ENCODE peak calls at places on chromosomes 11 and 22, in seven cellular contexts. X is breast epithelium, A is HL-60, T is SK-N-SH, W is sigmoid colon, B is suprapubic skin, E is GM23338. D is an unnamed sample.

GRCh38 chr22:28222976-28223375 is 303.9 kb upstream of the PITPNB start:
- DNase-seq in W (no peak), T (peak), A (no peak), B (no peak), X (no peak), E (no peak), D (no peak)

GRCh38 chr11:88533001-88533400 is 195.5 kb upstream of the CTSC start:
- DNase-seq in X (no peak), B (no peak), A (no peak), T (no peak), E (no peak), W (no peak), D (no peak)

GRCh38 chr11:102831128-102831708 is 12.2 kb downstream of the MMP3 start:
- DNase-seq in E (peak), B (no peak), A (no peak), W (peak), T (peak), X (peak), D (no peak)

GRCh38 chr11:95444309-95445202 is 213.6 kb upstream of the SESN3 start:
- DNase-seq in W (no peak), T (no peak), A (no peak), E (no peak), X (no peak), B (no peak), D (no peak)

GRCh38 chr22:20062766-20063083 is 17.3 kb upstream of the DGCR8 start:
- DNase-seq in T (no peak), E (no peak), X (no peak), B (no peak), A (no peak), W (no peak), D (no peak)

GRCh38 chr11:93054279-93054678 is 84.8 kb downstream of the MTNR1B start:
- DNase-seq in T (no peak), B (no peak), W (no peak), E (no peak), X (no peak), A (no peak), D (no peak)

GRCh38 chr11:76237914-76238313 is 31.6 kb upstream of the WNT11 start:
- DNase-seq in E (peak), T (peak), A (peak), W (no peak), X (no peak), B (no peak), D (no peak)

GRCh38 chr11:95684701-95685100 is 104.9 kb downstream of the FAM76B start:
- DNase-seq in B (no peak), E (no peak), X (no peak), T (no peak), W (no peak), A (no peak), D (no peak)

GRCh38 chr11:127338380-127339259 is 338.1 kb upstream of the KIRREL3 start:
- DNase-seq in W (no peak), B (no peak), A (no peak), T (no peak), X (no peak), E (peak), D (no peak)

GRCh38 chr22:23397008-23397617 is 183.0 kb downstream of the IGLL1 start:
- DNase-seq in T (no peak), W (peak), E (no peak), X (no peak), B (no peak), A (no peak), D (no peak)

GRCh38 chr22:42799462-42800405 is 57.3 kb downstream of the ARFGAP3 start:
- DNase-seq in T (no peak), B (no peak), W (no peak), A (no peak), X (no peak), E (peak), D (no peak)

GRCh38 chr11:124938970-124939369 is 3.1 kb upstream of the HEPACAM start:
- DNase-seq in B (no peak), X (no peak), W (no peak), E (no peak), T (no peak), A (no peak), D (no peak)

GRCh38 chr11:104462346-104462745 is 298.4 kb upstream of the PDGFD start:
- DNase-seq in W (no peak), B (no peak), E (no peak), X (no peak), A (no peak), T (no peak), D (no peak)

GRCh38 chr22:26968873-26969272 is 311.5 kb downstream of the MIAT start:
- DNase-seq in E (no peak), W (no peak), B (no peak), A (no peak), T (no peak), X (no peak), D (no peak)

GRCh38 chr11:12216542-12217422 is 106.4 kb downstream of the MICAL2 start:
- DNase-seq in W (no peak), X (no peak), T (peak), E (no peak), B (no peak), A (no peak), D (no peak)

GRCh38 chr22:27988704-27989103 is 69.6 kb upstream of the PITPNB start:
- DNase-seq in X (no peak), B (no peak), W (no peak), E (no peak), T (no peak), A (no peak), D (no peak)

GRCh38 chr22:39936523-39937145 is 23.6 kb upstream of the TMA7B start:
- DNase-seq in E (no peak), A (no peak), B (no peak), X (no peak), T (no peak), W (no peak), D (no peak)

GRCh38 chr11:14914536-14914935 is 22.5 kb upstream of the CYP2R1 start:
- DNase-seq in T (no peak), X (no peak), W (no peak), B (no peak), A (no peak), E (no peak), D (no peak)

GRCh38 chr11:15668718-15669117 is 554.0 kb downstream of the INSC start:
- DNase-seq in E (no peak), W (no peak), B (no peak), T (no peak), A (no peak), X (no peak), D (no peak)

GRCh38 chr22:30923168-30923900 is 45.2 kb downstream of the MORC2 start:
- DNase-seq in B (no peak), A (no peak), W (peak), X (no peak), T (no peak), E (no peak), D (no peak)

GRCh38 chr11:70836071-70836470 is 416.3 kb downstream of the SHANK2 start:
- DNase-seq in W (no peak), B (no peak), A (no peak), X (no peak), E (no peak), T (no peak), D (no peak)

GRCh38 chr22:31173386-31174145 is 13.6 kb downstream of the RNF185 start:
- DNase-seq in X (no peak), W (no peak), B (no peak), E (no peak), T (no peak), A (no peak), D (no peak)

DNA sequence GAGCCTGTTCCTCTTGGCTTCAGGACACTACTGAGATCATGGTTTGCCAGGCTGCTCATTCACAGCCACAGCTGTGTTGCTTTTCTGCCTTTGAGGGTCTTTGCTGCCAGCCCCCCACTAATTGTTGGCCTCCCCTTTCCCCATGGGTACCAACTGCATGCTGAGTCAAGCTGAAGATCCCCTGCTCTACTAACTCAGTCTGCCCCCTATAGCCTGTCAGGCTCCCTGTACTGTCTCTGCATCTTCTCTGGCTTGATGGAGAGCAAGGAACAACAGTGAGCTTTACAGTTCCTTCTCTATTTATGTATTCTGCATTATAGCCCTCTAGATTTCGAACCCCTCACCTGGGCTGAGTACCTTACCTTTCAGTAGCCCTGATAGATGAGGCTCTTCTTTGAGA is 257.6 kb upstream of the CADM1 start:
- DNase-seq in T (no peak), A (no peak), B (no peak), W (no peak), E (no peak), X (no peak), D (no peak)
- H3K27ac ChIP-seq in T (no peak), A (no peak), B (peak), W (no peak), E (no peak), X (no peak), D (no peak)

DNA sequence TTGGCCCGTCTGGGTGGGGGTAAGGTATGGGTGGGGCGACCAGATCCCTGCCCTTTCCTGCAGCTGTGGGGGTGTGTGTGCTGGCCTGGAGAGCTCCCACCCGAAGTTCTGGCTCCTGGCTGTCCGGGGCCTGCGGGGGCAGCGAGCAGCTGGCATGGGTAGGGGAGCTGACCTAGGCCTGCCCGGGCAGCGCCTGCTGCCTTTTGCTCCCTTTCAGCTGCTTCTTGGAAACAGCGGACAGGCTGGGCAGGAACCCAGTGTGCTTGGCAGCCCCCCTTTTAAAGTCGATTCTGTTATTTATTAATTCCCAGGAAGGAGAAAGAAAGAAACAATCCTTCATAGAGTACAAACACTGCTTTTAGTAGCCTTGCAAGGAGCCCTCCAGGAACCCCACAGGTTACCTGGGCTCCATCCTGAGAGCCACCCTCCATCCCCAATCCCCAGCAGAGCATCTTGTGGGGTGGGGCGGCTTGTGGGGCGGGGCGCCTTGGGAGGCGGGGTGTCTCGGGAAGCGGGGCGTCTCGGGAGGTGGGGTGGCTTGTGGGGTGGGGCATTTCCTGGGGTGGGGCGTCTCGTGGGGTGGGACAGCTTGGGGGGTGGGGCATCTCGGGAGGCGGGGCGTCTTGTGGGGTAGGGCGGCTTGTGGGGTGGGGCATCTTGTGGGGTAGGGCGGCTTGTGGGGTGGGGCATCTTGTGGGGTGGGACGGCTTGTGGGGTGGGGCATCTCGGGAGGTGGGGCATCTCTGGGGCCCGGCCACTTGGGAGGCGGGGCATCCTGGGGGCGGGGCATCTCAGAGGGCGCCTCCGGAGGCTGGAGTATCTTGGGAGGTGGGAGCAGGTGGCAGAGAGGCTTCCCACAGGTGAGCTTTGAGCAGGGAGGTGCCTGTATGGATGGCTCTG is 7.0 kb downstream of the CD81 start:
- DNase-seq in B (no peak), X (no peak), E (peak), W (no peak), T (no peak), A (no peak), D (no peak)
- H3K4me3 ChIP-seq in B (peak), X (peak), E (peak), W (peak), T (no peak), A (no peak), D (no peak)

DNA sequence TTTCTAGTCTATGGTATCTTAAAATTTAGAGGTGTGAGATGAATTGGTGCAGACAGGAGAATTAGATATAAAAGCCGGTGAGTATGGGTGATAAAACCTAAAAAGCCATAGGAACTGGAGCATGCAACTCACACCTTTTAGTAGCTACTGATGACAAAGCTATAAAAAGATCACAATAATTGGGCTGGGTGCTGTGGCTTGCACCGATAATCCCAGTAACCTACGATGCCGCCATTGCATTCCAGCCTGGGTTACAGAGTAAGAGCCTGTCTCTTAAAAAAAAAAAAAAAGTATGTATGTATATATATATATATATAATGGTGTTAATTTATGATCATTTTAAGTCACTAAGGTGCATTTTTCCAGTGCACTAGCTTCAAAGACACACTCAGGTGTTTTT is 17.2 kb downstream of the WEE1 start:
- DNase-seq in E (no peak), T (no peak), A (no peak), X (no peak), B (no peak), W (no peak), D (no peak)
- TF ChIP-seq POLR2AphosphoS5 in E (no peak), T (no peak), A (no peak), X (no peak), B (no peak), W (no peak), D (no peak)

DNA sequence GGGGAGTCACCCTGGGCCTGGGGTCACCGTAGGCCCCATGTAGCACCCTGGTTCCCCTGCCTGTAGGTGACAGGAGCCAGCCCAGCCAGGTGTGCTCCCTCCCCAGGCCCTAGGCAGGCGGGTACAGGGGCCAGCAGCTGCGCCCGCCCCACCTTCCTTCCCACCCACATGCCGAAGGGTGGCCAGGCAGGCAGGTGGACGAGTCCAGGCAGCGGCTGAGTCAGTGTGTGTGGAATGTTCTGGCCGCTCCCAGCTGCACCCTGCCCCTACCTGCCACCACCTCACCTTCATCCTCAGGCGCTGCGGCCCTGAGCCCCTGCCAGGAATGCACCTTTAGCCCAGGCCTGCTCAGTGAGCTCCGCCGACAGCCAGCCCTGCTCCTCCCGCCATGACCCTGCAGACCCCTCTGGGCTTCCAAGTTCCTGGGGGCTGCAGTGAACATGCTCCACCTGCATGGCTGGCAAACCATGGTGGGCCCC is 619 bp upstream of the SYT8 start:
- DNase-seq in B (peak), X (peak), W (no peak), T (no peak), E (no peak), A (no peak), D (no peak)
- H3K27ac ChIP-seq in B (peak), X (peak), W (no peak), T (peak), E (no peak), A (no peak), D (no peak)

GRCh38 chr11:134412508-134413333 is 679 bp upstream of the B3GAT1 start:
- DNase-seq in T (peak), E (peak), A (no peak), X (no peak), W (no peak), B (no peak), D (no peak)

GRCh38 chr11:134414036-134414731 is 2.1 kb upstream of the B3GAT1 start:
- DNase-seq in E (no peak), A (no peak), W (no peak), B (no peak), T (peak), X (no peak), D (no peak)

GRCh38 chr11:134414772-134415765 is 3.0 kb upstream of the B3GAT1 start:
- DNase-seq in W (no peak), E (no peak), X (no peak), T (peak), B (no peak), A (no peak), D (no peak)

GRCh38 chr11:134411887-134412507 is at the start of gene B3GAT1:
- DNase-seq in A (no peak), E (peak), W (no peak), T (peak), X (no peak), B (no peak), D (no peak)

DNA sequence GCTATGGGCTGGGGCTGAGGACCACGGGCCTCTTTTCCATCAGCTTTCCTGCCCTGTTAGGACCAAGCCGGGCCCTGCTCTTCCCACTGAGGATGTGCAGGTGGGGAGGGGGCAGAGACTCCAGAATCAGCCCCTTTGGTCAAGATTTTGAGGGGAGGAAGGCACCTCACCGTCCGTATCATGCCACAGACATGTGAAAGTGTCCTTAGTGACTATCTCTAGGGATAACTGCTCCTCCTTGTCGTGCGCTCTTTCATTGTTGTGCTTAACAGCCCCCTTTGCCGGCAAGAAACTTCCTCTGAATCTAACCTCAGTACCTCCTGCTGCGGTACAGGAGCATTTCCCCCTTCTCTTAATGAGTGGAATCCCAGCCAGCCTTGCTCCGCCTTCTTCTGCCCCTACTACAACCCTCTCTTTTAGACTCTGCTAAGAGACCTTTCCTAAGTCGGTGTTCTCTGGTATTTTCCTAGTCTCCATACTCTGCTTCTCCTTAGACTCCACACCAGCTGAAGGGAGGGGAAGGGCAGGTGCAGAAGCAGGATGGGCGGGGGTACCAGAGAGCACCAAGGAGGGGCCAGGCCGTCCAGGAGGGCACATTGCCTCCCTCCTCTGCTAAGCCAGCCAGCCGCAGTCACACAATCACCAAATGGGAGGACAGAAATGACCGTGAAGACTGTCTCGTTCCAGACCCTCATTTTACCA is 1.4 kb upstream of the B3GAT1 start:
- DNase-seq in E (peak), X (no peak), A (no peak), T (no peak), B (no peak), W (no peak), D (no peak)
- H3K4me3 ChIP-seq in E (peak), X (peak), A (no peak), T (no peak), B (no peak), W (no peak), D (no peak)

DNA sequence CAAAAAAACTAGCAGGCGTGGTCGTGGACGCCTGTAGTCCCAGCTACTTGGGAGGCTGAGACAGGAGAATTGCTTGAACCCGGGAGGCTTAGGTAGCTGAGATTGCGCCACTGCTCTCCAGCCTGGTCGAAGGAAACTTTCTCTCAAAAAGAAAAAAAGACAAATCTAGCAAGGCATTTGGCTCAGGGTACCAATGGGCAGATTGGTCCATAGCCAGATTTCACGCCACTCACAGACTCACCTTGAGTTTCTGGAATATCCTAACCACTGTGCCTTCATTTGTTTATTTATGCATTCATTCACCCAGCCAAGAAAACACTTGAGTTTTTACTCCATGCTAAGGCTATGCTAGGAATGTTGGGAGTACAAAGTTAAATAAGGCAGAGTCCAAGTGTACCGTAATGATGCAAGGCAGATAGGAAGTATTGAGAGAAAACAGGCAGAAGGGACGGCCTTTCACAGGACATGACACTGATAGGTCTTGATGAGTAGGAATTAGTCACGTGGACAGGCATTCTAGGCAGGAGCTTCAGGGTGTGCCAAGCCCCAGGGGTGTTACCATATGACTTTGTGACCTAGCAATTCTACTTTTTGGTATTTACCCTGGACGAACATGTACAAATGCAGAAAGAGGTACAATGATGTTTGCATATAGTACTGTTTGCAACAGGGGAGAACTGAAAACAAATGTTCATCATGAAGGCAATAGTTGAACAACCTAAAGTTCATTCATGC is 3.0 kb upstream of the PACSIN3 start:
- DNase-seq in X (peak), E (no peak), W (no peak), B (no peak), A (no peak), T (no peak), D (no peak)
- TF ChIP-seq POLR2AphosphoS5 in X (no peak), E (no peak), W (peak), B (no peak), A (no peak), T (no peak), D (no peak)